ENCODE peak calls at places on chromosomes 12 and 14, in six cellular contexts. N is AG10803; V is nucleus accumbens; P is naive B cell; Z is mesothelial cell of epicardium; M is CD4-positive, alpha-beta T cell. F is an unnamed sample.

GRCh38 chr14:69244946-69245345 is 15.0 kb upstream of the GALNT16 start:
- DNase-seq in Z (no peak), M (no peak), V (no peak), N (peak), P (no peak), F (no peak)

GRCh38 chr12:12606793-12607589 is 4.7 kb upstream of the CREBL2 start:
- DNase-seq in P (no peak), M (no peak), N (peak), V (no peak), Z (no peak), F (peak)

GRCh38 chr12:115760231-115760630 is 517.3 kb downstream of the MED13L start:
- DNase-seq in N (no peak), Z (no peak), P (no peak), M (no peak), V (no peak), F (no peak)

GRCh38 chr12:6850796-6851152 is 312 bp downstream of the CDCA3 start:
- DNase-seq in V (no peak), Z (no peak), P (no peak), N (no peak), M (no peak), F (peak)

GRCh38 chr12:14185441-14186192 is 179.9 kb upstream of the ATF7IP start:
- DNase-seq in M (no peak), V (no peak), P (peak), N (peak), Z (no peak), F (no peak)

GRCh38 chr14:77120771-77121743 is 20.5 kb downstream of the ZDHHC22 start:
- DNase-seq in P (peak), Z (no peak), N (no peak), V (no peak), M (peak), F (no peak)

GRCh38 chr12:121184425-121184824 is 25.5 kb upstream of the P2RX4 start:
- DNase-seq in P (no peak), N (no peak), Z (no peak), M (no peak), V (no peak), F (no peak)

GRCh38 chr14:74945261-74945851 is 10.0 kb downstream of the PGF start:
- DNase-seq in N (no peak), V (no peak), Z (peak), P (no peak), M (no peak), F (no peak)

GRCh38 chr14:97995571-97995970 is 1198.4 kb downstream of the VRK1 start:
- DNase-seq in P (no peak), V (no peak), M (no peak), Z (no peak), N (no peak), F (no peak)

GRCh38 chr12:68268971-68269370 is 15.6 kb upstream of the IL22 start:
- DNase-seq in N (no peak), M (no peak), Z (no peak), V (no peak), P (no peak), F (no peak)

GRCh38 chr12:49428652-49429549 is 61.6 kb downstream of the SPATS2 start:
- DNase-seq in N (peak), V (peak), Z (no peak), P (peak), M (no peak), F (peak)

GRCh38 chr12:124764870-124765570 is 98.6 kb downstream of the SCARB1 start:
- DNase-seq in P (no peak), V (no peak), Z (no peak), M (no peak), N (peak), F (peak)

GRCh38 chr12:123085730-123086487 is 65.0 kb downstream of the PITPNM2 start:
- DNase-seq in P (no peak), Z (no peak), N (peak), M (no peak), V (no peak), F (no peak)

GRCh38 chr12:1429980-1430379 is 164.4 kb downstream of the FBXL14 start:
- DNase-seq in V (no peak), N (peak), Z (no peak), M (no peak), P (no peak), F (no peak)

GRCh38 chr12:54033980-54034783 is 1.3 kb downstream of the HOXC5 start:
- DNase-seq in V (no peak), Z (peak), N (peak), M (no peak), P (no peak), F (no peak)

GRCh38 chr12:47164116-47164515 is 84.4 kb upstream of the AMIGO2 start:
- DNase-seq in N (no peak), P (no peak), M (no peak), Z (no peak), V (no peak), F (no peak)

GRCh38 chr12:6647083-6647604 is at the start of gene ACRBP:
- DNase-seq in Z (peak), P (peak), N (peak), M (no peak), V (peak), F (no peak)

GRCh38 chr12:49698619-49699545 is 8.3 kb downstream of the FMNL3 start:
- DNase-seq in Z (no peak), M (no peak), P (peak), N (peak), V (no peak), F (no peak)

GRCh38 chr12:17999174-17999801 is 90.7 kb downstream of the RERGL start:
- DNase-seq in N (no peak), Z (no peak), V (no peak), P (no peak), M (no peak), F (no peak)

GRCh38 chr14:56137842-56138241 is 19.6 kb downstream of the PELI2 start:
- DNase-seq in V (no peak), Z (no peak), N (no peak), P (no peak), M (no peak), F (no peak)

GRCh38 chr14:75126121-75126544 is 715 bp downstream of the NEK9 start:
- DNase-seq in Z (no peak), M (no peak), V (no peak), P (peak), N (no peak), F (no peak)

GRCh38 chr14:63964063-63964462 is 111.3 kb downstream of the SYNE2 start:
- DNase-seq in M (no peak), V (no peak), P (no peak), Z (no peak), N (no peak), F (no peak)

GRCh38 chr14:32950584-32950983 is 11.9 kb downstream of the NPAS3 start:
- DNase-seq in Z (no peak), N (peak), V (no peak), P (no peak), M (no peak), F (no peak)

GRCh38 chr12:17169726-17170471 is 563.9 kb upstream of the LMO3 start:
- DNase-seq in N (no peak), Z (no peak), V (no peak), P (no peak), M (no peak), F (no peak)

GRCh38 chr12:111068281-111068680 is 147.9 kb upstream of the MYL2 start:
- DNase-seq in Z (no peak), N (no peak), V (no peak), P (no peak), M (peak), F (no peak)

GRCh38 chr12:132175496-132176357 is 31.5 kb downstream of the NOC4L start:
- DNase-seq in V (no peak), Z (no peak), P (no peak), N (no peak), M (no peak), F (no peak)

GRCh38 chr12:106085213-106085612 is 53.5 kb downstream of the NUAK1 start:
- DNase-seq in V (no peak), P (no peak), M (no peak), N (no peak), Z (no peak), F (no peak)

GRCh38 chr12:68559246-68559645 is 51.5 kb upstream of the RAP1B start:
- DNase-seq in Z (no peak), M (no peak), P (no peak), N (no peak), V (no peak), F (no peak)

GRCh38 chr12:76266797-76267196 is 81.4 kb downstream of the BBS10 start:
- DNase-seq in M (no peak), Z (no peak), P (no peak), V (no peak), N (peak), F (peak)

GRCh38 chr14:66476964-66477363 is 9.2 kb upstream of the CCDC196 start:
- DNase-seq in V (no peak), N (peak), P (no peak), M (no peak), Z (no peak), F (no peak)

GRCh38 chr14:49950275-49951250 is 57.7 kb downstream of the ARF6 start:
- DNase-seq in P (no peak), N (no peak), V (no peak), Z (no peak), M (no peak), F (no peak)

GRCh38 chr12:15268927-15269552 is 47.8 kb upstream of the RERG start:
- DNase-seq in N (peak), M (peak), P (peak), V (no peak), Z (no peak), F (peak)

GRCh38 chr12:50642755-50643154 is 121.1 kb upstream of the ATF1 start:
- DNase-seq in P (no peak), M (no peak), N (no peak), V (no peak), Z (no peak), F (no peak)

GRCh38 chr14:38129705-38130104 is 78.0 kb upstream of the SSTR1 start:
- DNase-seq in V (no peak), P (no peak), N (no peak), M (no peak), Z (no peak), F (no peak)

GRCh38 chr12:24903305-24904088 is 45.4 kb downstream of the BCAT1 start:
- DNase-seq in Z (no peak), N (peak), V (peak), P (no peak), M (no peak), F (no peak)

GRCh38 chr14:89625208-89625987 is 208.4 kb upstream of the FOXN3 start:
- DNase-seq in N (no peak), V (no peak), Z (peak), P (no peak), M (no peak), F (no peak)

GRCh38 chr12:89390802-89391673 is 38.7 kb upstream of the DUSP6 start:
- DNase-seq in M (no peak), P (no peak), V (no peak), Z (no peak), N (peak), F (peak)